ENCODE peak calls at places on chromosomes 13 and 19, in nine cellular contexts. Z is kidney tubule cell; D is NCI-H2081; W is psoas muscle; V is CD4-positive, alpha-beta T cell; X is NCI-H1417; L is renal cortical epithelial cell; E is MM.1S; R is endodermal cell. T is an unnamed sample.

GRCh38 chr13:49369876-49370275 is 74.0 kb downstream of the CAB39L start:
- DNase-seq in E (no peak), D (no peak), X (no peak), W (no peak), V (no peak), R (no peak), Z (no peak), L (no peak), T (no peak)

GRCh38 chr19:11404588-11405258 is 14.4 kb downstream of the RGL3 start:
- DNase-seq in V (no peak), E (no peak), Z (no peak), D (no peak), X (no peak), R (no peak), W (no peak), L (no peak), T (no peak)

GRCh38 chr13:46296920-46297319 is 85.2 kb downstream of the LRRC63 start:
- DNase-seq in V (no peak), X (no peak), L (peak), E (no peak), Z (peak), W (no peak), D (no peak), R (no peak), T (no peak)

GRCh38 chr19:3573162-3573857 is 566 bp downstream of the HMG20B start:
- DNase-seq in Z (no peak), L (no peak), D (no peak), V (no peak), E (no peak), X (no peak), W (peak), R (no peak), T (no peak)

GRCh38 chr19:29769997-29770396 is 41.8 kb upstream of the CCNE1 start:
- DNase-seq in W (no peak), L (no peak), Z (no peak), E (no peak), X (no peak), V (no peak), D (no peak), R (no peak), T (no peak)

GRCh38 chr13:99135591-99135990 is 65.1 kb upstream of the UBAC2 start:
- DNase-seq in D (no peak), X (no peak), V (no peak), L (no peak), Z (no peak), R (no peak), E (no peak), W (no peak), T (no peak)

GRCh38 chr13:24175847-24176246 is 15.3 kb downstream of the SPATA13 start:
- DNase-seq in Z (no peak), V (no peak), L (no peak), X (no peak), E (no peak), W (no peak), D (no peak), R (peak), T (no peak)

GRCh38 chr19:49954092-49954825 is 6.7 kb downstream of the SIGLEC11 start:
- DNase-seq in E (no peak), W (no peak), V (no peak), X (no peak), Z (no peak), R (no peak), D (no peak), L (no peak), T (no peak)

GRCh38 chr19:7792286-7792685 is 29.2 kb downstream of the CLEC4M start:
- DNase-seq in D (no peak), X (no peak), L (peak), R (no peak), V (no peak), Z (peak), E (no peak), W (no peak), T (no peak)

GRCh38 chr19:49106648-49107135 is 7.5 kb upstream of the LIN7B start:
- DNase-seq in Z (peak), R (peak), D (peak), L (peak), V (peak), W (peak), E (peak), X (peak), T (no peak)

GRCh38 chr19:58544591-58545285 is 874 bp downstream of the TRIM28 start:
- DNase-seq in Z (no peak), W (no peak), D (no peak), V (peak), R (no peak), X (no peak), L (no peak), E (peak), T (no peak)

GRCh38 chr13:112684041-112684440 is 5.8 kb upstream of the ATP11A start:
- DNase-seq in E (no peak), V (no peak), L (no peak), D (no peak), W (no peak), R (no peak), Z (no peak), X (no peak), T (no peak)

GRCh38 chr13:113833111-113833830 is 30.6 kb downstream of the GAS6 start:
- DNase-seq in W (peak), L (no peak), Z (no peak), R (no peak), E (no peak), X (no peak), D (no peak), V (no peak), T (no peak)

GRCh38 chr19:40356681-40357595 is 8.4 kb downstream of the PLD3 start:
- DNase-seq in Z (no peak), E (no peak), X (no peak), L (no peak), R (no peak), W (no peak), D (no peak), V (no peak), T (no peak)

GRCh38 chr19:54133312-54133956 is 4.1 kb upstream of the CNOT3 start:
- DNase-seq in R (peak), Z (peak), V (no peak), D (peak), L (no peak), X (peak), W (no peak), E (peak), T (no peak)

GRCh38 chr13:38787550-38787949 is 100.7 kb downstream of the FREM2 start:
- DNase-seq in X (no peak), Z (no peak), W (no peak), V (no peak), L (no peak), R (no peak), E (no peak), D (no peak), T (no peak)

GRCh38 chr13:51136276-51136980 is 25.4 kb upstream of the C13orf42 start:
- DNase-seq in W (no peak), E (no peak), D (no peak), L (no peak), X (no peak), R (peak), Z (no peak), V (no peak), T (peak)

GRCh38 chr19:39078436-39079200 is 5.5 kb upstream of the ACP7 start:
- DNase-seq in W (no peak), Z (peak), D (no peak), V (no peak), E (no peak), R (no peak), X (no peak), L (peak), T (no peak)

GRCh38 chr13:29924482-29924884 is 74.1 kb upstream of the UBL3 start:
- DNase-seq in R (no peak), V (no peak), X (peak), L (peak), W (no peak), E (no peak), Z (peak), D (peak), T (no peak)

GRCh38 chr13:32150794-32151193 is 119.2 kb downstream of the FRY start:
- DNase-seq in X (no peak), V (no peak), L (no peak), Z (no peak), D (no peak), E (no peak), R (no peak), W (peak), T (no peak)

GRCh38 chr13:66506979-66507378 is 723.2 kb downstream of the PCDH9 start:
- DNase-seq in V (no peak), Z (no peak), L (no peak), E (peak), W (no peak), D (no peak), R (no peak), X (no peak), T (no peak)

GRCh38 chr19:10863107-10863700 is 8.1 kb upstream of the CARM1 start:
- DNase-seq in D (no peak), X (no peak), Z (peak), L (peak), V (no peak), R (peak), W (peak), E (no peak), T (no peak)

GRCh38 chr19:6056801-6057650 is 53.3 kb downstream of the RFX2 start:
- DNase-seq in Z (peak), X (peak), E (no peak), R (peak), W (peak), V (no peak), L (peak), D (peak), T (peak)

GRCh38 chr13:25598421-25598820 is 226.6 kb downstream of the ATP8A2 start:
- DNase-seq in E (no peak), X (no peak), R (no peak), L (no peak), V (no peak), Z (no peak), D (no peak), W (no peak), T (no peak)

GRCh38 chr13:109698779-109699178 is 87.6 kb downstream of the IRS2 start:
- DNase-seq in V (no peak), X (no peak), Z (no peak), E (no peak), L (peak), R (no peak), W (no peak), D (no peak), T (no peak)

GRCh38 chr13:89454736-89455135 is 1783.6 kb downstream of the SLITRK5 start:
- DNase-seq in E (no peak), V (no peak), W (no peak), X (no peak), Z (no peak), R (no peak), D (no peak), L (no peak), T (no peak)

GRCh38 chr19:4707956-4708650 is 15.5 kb downstream of the DPP9 start:
- DNase-seq in W (peak), V (no peak), L (peak), Z (peak), R (no peak), D (no peak), X (no peak), E (no peak), T (no peak)

GRCh38 chr13:113811081-113811928 is 52.3 kb downstream of the TMEM255B start:
- DNase-seq in W (peak), X (no peak), Z (no peak), L (no peak), V (no peak), E (no peak), D (no peak), R (no peak), T (no peak)

GRCh38 chr13:51822106-51822840 is 18.3 kb upstream of the DHRS12 start:
- DNase-seq in R (no peak), W (no peak), D (no peak), X (peak), E (no peak), V (no peak), Z (no peak), L (no peak), T (no peak)

GRCh38 chr13:51739403-51740112 is 64.4 kb downstream of the DHRS12 start:
- DNase-seq in V (no peak), Z (no peak), W (peak), X (no peak), D (no peak), E (no peak), R (no peak), L (no peak), T (no peak)

GRCh38 chr19:22619371-22619770 is 14.8 kb upstream of the ZNF492 start:
- DNase-seq in D (no peak), E (no peak), X (no peak), L (no peak), Z (no peak), V (no peak), W (no peak), R (no peak), T (no peak)

GRCh38 chr13:113746143-113746525 is 12.9 kb upstream of the TMEM255B start:
- DNase-seq in W (no peak), D (no peak), Z (no peak), E (no peak), R (no peak), X (peak), V (no peak), L (no peak), T (no peak)

GRCh38 chr13:113083402-113084061 is 22.1 kb upstream of the F7 start:
- DNase-seq in W (peak), D (no peak), R (no peak), L (no peak), V (no peak), X (no peak), Z (no peak), E (no peak), T (no peak)

GRCh38 chr13:18714889-18715288 is 466.7 kb downstream of the TUBA3C start:
- DNase-seq in L (no peak), X (no peak), E (no peak), W (no peak), V (no peak), Z (no peak), R (no peak), D (no peak), T (no peak)

GRCh38 chr19:11168568-11168967 is 13.0 kb upstream of the SPC24 start:
- DNase-seq in W (no peak), V (no peak), E (no peak), X (no peak), R (no peak), D (no peak), L (peak), Z (peak), T (no peak)

GRCh38 chr13:32969516-32969941 is 46.7 kb upstream of the KL start:
- DNase-seq in W (no peak), E (no peak), Z (peak), X (no peak), R (no peak), D (no peak), L (peak), V (no peak), T (no peak)